ENCODE peak calls at places on chromosomes 16 and 17, in nine cellular contexts. V is GF-D8; T is NB4; H is CD8-positive, alpha-beta T cell; S is Peyer's patch; C is naive thymus-derived CD4-positive, alpha-beta T cell; F is WTC11; O is myocyte; G is naive B cell. U is an unnamed sample.

GRCh38 chr16:80704751-80705150 is 99.6 kb downstream of the CDYL2 start:
- DNase-seq in T (no peak), G (no peak), C (no peak), S (no peak), O (no peak), H (no peak), F (no peak), V (no peak), U (no peak)

GRCh38 chr17:10730956-10731879 is 1.4 kb upstream of the TMEM220 start:
- DNase-seq in V (peak; percentile 10), T (no peak), G (no peak), C (no peak), O (no peak), S (no peak), H (no peak), F (no peak), U (peak; percentile 59)

GRCh38 chr17:18235743-18236256 is 10.4 kb downstream of the LLGL1 start:
- DNase-seq in G (no peak), H (no peak), C (no peak), V (no peak), S (no peak), T (no peak), O (peak; percentile 85), F (no peak), U (no peak)

GRCh38 chr17:38967290-38967738 is at the start of gene FBXO47:
- DNase-seq in H (peak; percentile 86), O (no peak), T (no peak), C (peak; percentile 84), S (peak; percentile 79), G (peak; percentile 75), F (peak; percentile 96), V (no peak), U (peak; percentile 92)

GRCh38 chr16:73337371-73337770 is 289.4 kb upstream of the ZFHX3 start:
- DNase-seq in S (no peak), G (no peak), O (no peak), H (no peak), C (no peak), T (no peak), F (no peak), V (no peak), U (no peak)

GRCh38 chr17:14203392-14203791 is 33.3 kb downstream of the CDRT15 start:
- DNase-seq in H (no peak), S (no peak), C (peak; percentile 72), V (no peak), F (no peak), T (no peak), G (no peak), O (no peak), U (no peak)

GRCh38 chr16:53910990-53911389 is 207.0 kb downstream of the FTO start:
- DNase-seq in F (no peak), H (no peak), G (no peak), C (no peak), O (no peak), S (no peak), V (no peak), T (no peak), U (no peak)

GRCh38 chr16:56457927-56458470 is 6.6 kb downstream of the OGFOD1 start:
- DNase-seq in O (no peak), T (no peak), V (no peak), C (no peak), H (no peak), G (no peak), F (no peak), S (no peak), U (no peak)

GRCh38 chr16:15988268-15989013 is 39.0 kb downstream of the ABCC1 start:
- DNase-seq in C (no peak), H (no peak), F (no peak), O (peak; percentile 28), S (no peak), G (no peak), T (peak; percentile 59), V (peak; percentile 81), U (no peak)

GRCh38 chr16:59126486-59126885 is 392.4 kb upstream of the GOT2 start:
- DNase-seq in G (no peak), S (no peak), H (no peak), O (no peak), F (no peak), V (no peak), T (no peak), C (no peak), U (no peak)

GRCh38 chr17:69357701-69358100 is 30.8 kb upstream of the ABCA5 start:
- DNase-seq in C (no peak), T (no peak), S (no peak), G (no peak), F (no peak), V (no peak), H (no peak), O (no peak), U (no peak)

GRCh38 chr17:33370384-33370783 is 77.3 kb upstream of the ASIC2 start:
- DNase-seq in T (no peak), C (no peak), O (no peak), V (no peak), G (no peak), F (peak; percentile 43), H (no peak), S (no peak), U (no peak)

GRCh38 chr16:48101069-48101674 is 54.6 kb downstream of the ABCC12 start:
- DNase-seq in C (no peak), V (no peak), S (no peak), H (no peak), O (no peak), G (no peak), F (no peak), T (no peak), U (no peak)

GRCh38 chr17:74359916-74360315 is 1.8 kb downstream of the BTBD17 start:
- DNase-seq in O (no peak), F (no peak), C (no peak), S (no peak), H (no peak), V (no peak), T (no peak), G (no peak), U (no peak)

GRCh38 chr16:69936751-69937211 is 14.4 kb upstream of the CLEC18A start:
- DNase-seq in F (no peak), V (no peak), C (no peak), O (no peak), H (no peak), T (no peak), G (no peak), S (peak; percentile 9), U (no peak)

GRCh38 chr16:50651835-50652438 is 29.2 kb downstream of the SNX20 start:
- DNase-seq in F (no peak), O (no peak), H (no peak), V (no peak), S (no peak), C (no peak), T (no peak), G (no peak), U (no peak)

GRCh38 chr16:10625595-10626357 is 45.4 kb upstream of the EMP2 start:
- DNase-seq in F (no peak), V (no peak), T (peak; percentile 78), H (no peak), O (peak; percentile 18), G (no peak), S (no peak), C (no peak), U (no peak)

GRCh38 chr16:57113042-57113453 is 20.7 kb downstream of the CPNE2 start:
- DNase-seq in H (no peak), C (no peak), G (no peak), O (peak; percentile 75), V (no peak), T (no peak), F (no peak), S (no peak), U (no peak)

GRCh38 chr17:78411241-78411855 is 32.9 kb downstream of the PGS1 start:
- DNase-seq in T (no peak), V (no peak), G (no peak), S (no peak), F (no peak), C (no peak), O (no peak), H (no peak), U (no peak)

GRCh38 chr16:1474796-1475551 is at the start of gene CLCN7:
- DNase-seq in S (peak; percentile 90), C (peak; percentile 82), V (peak; percentile 50), G (peak; percentile 92), O (peak; percentile 85), T (peak; percentile 90), F (peak; percentile 83), H (peak; percentile 90), U (peak; percentile 94)

GRCh38 chr17:28727727-28728363 is 743 bp upstream of the NEK8 start:
- DNase-seq in H (peak; percentile 83), O (peak; percentile 57), T (peak; percentile 82), V (peak; percentile 8), C (peak; percentile 85), G (peak; percentile 87), F (peak; percentile 82), S (peak; percentile 87), U (peak; percentile 64)

GRCh38 chr17:31815212-31815611 is 43.8 kb downstream of the COPRS start:
- DNase-seq in H (no peak), C (no peak), T (no peak), O (peak; percentile 11), F (no peak), S (no peak), G (no peak), V (no peak), U (no peak)

GRCh38 chr16:66660422-66661209 is 35.9 kb downstream of the CMTM4 start:
- DNase-seq in F (peak; percentile 24), T (peak; percentile 59), G (no peak), V (peak; percentile 46), C (no peak), S (no peak), H (no peak), O (peak; percentile 89), U (peak; percentile 67)

GRCh38 chr17:38879878-38880727 is 10.2 kb downstream of the LASP1 start:
- DNase-seq in F (peak; percentile 79), T (peak; percentile 34), G (no peak), O (peak; percentile 71), S (no peak), V (no peak), H (no peak), C (peak; percentile 39), U (no peak)

GRCh38 chr17:51166987-51167931 is 1.0 kb downstream of the NME2 start:
- DNase-seq in S (peak; percentile 54), F (peak; percentile 60), T (peak; percentile 77), H (peak; percentile 74), V (peak; percentile 5), C (peak; percentile 51), G (peak; percentile 68), O (peak; percentile 71), U (peak; percentile 69)

GRCh38 chr16:55502801-55503366 is 6.0 kb upstream of the LPCAT2 start:
- DNase-seq in H (no peak), T (no peak), S (peak; percentile 34), C (no peak), V (no peak), G (no peak), F (no peak), O (peak; percentile 98), U (peak; percentile 92)

GRCh38 chr16:68416057-68417046 is 32.0 kb downstream of the SMPD3 start:
- DNase-seq in S (no peak), C (no peak), H (no peak), O (no peak), T (peak; percentile 48), G (no peak), F (no peak), V (no peak), U (peak; percentile 66)

GRCh38 chr17:42096360-42097111 is 1.7 kb downstream of the ZNF385C start:
- DNase-seq in S (no peak), C (no peak), V (no peak), T (no peak), O (no peak), G (no peak), H (no peak), F (no peak), U (no peak)

GRCh38 chr17:83191388-83192160 is 112.2 kb downstream of the METRNL start:
- DNase-seq in H (peak; percentile 35), G (no peak), F (peak; percentile 3), C (no peak), T (no peak), V (no peak), O (peak; percentile 66), S (peak; percentile 8), U (peak; percentile 42)

U was measured in left lobe of liver.